ENCODE peak calls at places on chromosomes 3 and 15, in nine cellular contexts. One of them, this sample, is unnamed.

GRCh38 chr3:66378256-66378655 is 122.6 kb downstream of the LRIG1 start:
- DNase-seq in Peyer's patch: no peak
- DNase-seq in heart right ventricle: no peak
- DNase-seq in astrocyte of the cerebellum: no peak
- DNase-seq in fibroblast of pulmonary artery: peak
- DNase-seq in heart left ventricle: no peak
- DNase-seq in GM20000: no peak
- DNase-seq in pancreas: no peak
- DNase-seq in astrocyte: no peak
- DNase-seq in this sample: peak

GRCh38 chr3:71881732-71882131 is 96.8 kb upstream of the PROK2 start:
- DNase-seq in pancreas: no peak
- DNase-seq in astrocyte of the cerebellum: no peak
- DNase-seq in astrocyte: no peak
- DNase-seq in Peyer's patch: no peak
- DNase-seq in heart right ventricle: no peak
- DNase-seq in heart left ventricle: no peak
- DNase-seq in fibroblast of pulmonary artery: no peak
- DNase-seq in GM20000: no peak
- DNase-seq in this sample: no peak

GRCh38 chr15:81914734-81915234 is 131.0 kb downstream of the MEX3B start:
- DNase-seq in heart left ventricle: peak
- DNase-seq in fibroblast of pulmonary artery: no peak
- DNase-seq in GM20000: no peak
- DNase-seq in astrocyte of the cerebellum: no peak
- DNase-seq in pancreas: peak
- DNase-seq in Peyer's patch: no peak
- DNase-seq in astrocyte: no peak
- DNase-seq in heart right ventricle: peak
- DNase-seq in this sample: no peak

GRCh38 chr15:60000113-60000823 is 3.8 kb upstream of the FOXB1 start:
- DNase-seq in GM20000: peak
- DNase-seq in fibroblast of pulmonary artery: no peak
- DNase-seq in heart left ventricle: no peak
- DNase-seq in astrocyte of the cerebellum: no peak
- DNase-seq in Peyer's patch: no peak
- DNase-seq in pancreas: no peak
- DNase-seq in heart right ventricle: no peak
- DNase-seq in astrocyte: no peak
- DNase-seq in this sample: no peak

GRCh38 chr3:196080997-196081833 is 675 bp downstream of the TFRC start:
- DNase-seq in fibroblast of pulmonary artery: peak
- DNase-seq in pancreas: peak
- DNase-seq in astrocyte of the cerebellum: no peak
- DNase-seq in heart right ventricle: peak
- DNase-seq in heart left ventricle: peak
- DNase-seq in astrocyte: peak
- DNase-seq in GM20000: peak
- DNase-seq in Peyer's patch: peak
- DNase-seq in this sample: peak

GRCh38 chr3:19559724-19560442 is 374.1 kb downstream of the EFHB start:
- DNase-seq in fibroblast of pulmonary artery: no peak
- DNase-seq in GM20000: peak
- DNase-seq in astrocyte of the cerebellum: no peak
- DNase-seq in pancreas: no peak
- DNase-seq in heart left ventricle: no peak
- DNase-seq in Peyer's patch: no peak
- DNase-seq in astrocyte: no peak
- DNase-seq in heart right ventricle: no peak
- DNase-seq in this sample: no peak

GRCh38 chr3:45179163-45179562 is 33.0 kb upstream of the CDCP1 start:
- DNase-seq in astrocyte: no peak
- DNase-seq in fibroblast of pulmonary artery: no peak
- DNase-seq in GM20000: no peak
- DNase-seq in heart right ventricle: no peak
- DNase-seq in pancreas: no peak
- DNase-seq in Peyer's patch: no peak
- DNase-seq in heart left ventricle: no peak
- DNase-seq in astrocyte of the cerebellum: no peak
- DNase-seq in this sample: no peak

GRCh38 chr15:100869151-100869999 is 10.3 kb upstream of the ALDH1A3 start:
- DNase-seq in fibroblast of pulmonary artery: no peak
- DNase-seq in pancreas: no peak
- DNase-seq in heart right ventricle: no peak
- DNase-seq in heart left ventricle: no peak
- DNase-seq in Peyer's patch: no peak
- DNase-seq in astrocyte of the cerebellum: no peak
- DNase-seq in GM20000: no peak
- DNase-seq in astrocyte: no peak
- DNase-seq in this sample: peak

GRCh38 chr3:8893001-8893400 is 70.3 kb downstream of the RAD18 start:
- DNase-seq in fibroblast of pulmonary artery: no peak
- DNase-seq in astrocyte: no peak
- DNase-seq in astrocyte of the cerebellum: no peak
- DNase-seq in heart left ventricle: no peak
- DNase-seq in heart right ventricle: no peak
- DNase-seq in GM20000: no peak
- DNase-seq in pancreas: no peak
- DNase-seq in Peyer's patch: no peak
- DNase-seq in this sample: no peak

GRCh38 chr15:52256930-52257733 is 38.5 kb downstream of the MYO5C start:
- DNase-seq in fibroblast of pulmonary artery: peak
- DNase-seq in Peyer's patch: no peak
- DNase-seq in pancreas: no peak
- DNase-seq in astrocyte: no peak
- DNase-seq in heart left ventricle: no peak
- DNase-seq in astrocyte of the cerebellum: no peak
- DNase-seq in heart right ventricle: no peak
- DNase-seq in GM20000: no peak
- DNase-seq in this sample: no peak

DNA sequence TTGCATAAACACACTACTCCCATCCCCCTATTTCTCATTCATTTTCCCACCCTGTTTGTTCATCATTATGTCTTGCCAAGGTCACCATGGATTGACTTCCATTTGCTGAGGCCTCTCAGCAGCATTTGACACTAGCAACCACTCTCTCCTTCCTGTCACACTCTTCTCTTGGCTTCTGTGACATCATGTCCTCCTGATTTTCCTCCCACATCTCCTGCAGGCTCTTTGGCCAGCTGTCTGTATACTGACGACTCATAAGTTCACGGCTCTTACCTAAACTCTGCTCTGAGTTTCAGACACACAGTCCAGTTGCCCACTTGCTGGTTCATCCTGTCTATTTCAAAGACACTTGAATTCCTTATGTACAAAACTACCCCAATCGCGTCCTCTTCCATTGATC is 70.1 kb upstream of the SMAD3 start:
- DNase-seq in pancreas: no peak
- DNase-seq in GM20000: no peak
- DNase-seq in heart right ventricle: no peak
- DNase-seq in astrocyte of the cerebellum: no peak
- DNase-seq in Peyer's patch: no peak
- DNase-seq in astrocyte: peak
- DNase-seq in fibroblast of pulmonary artery: peak
- DNase-seq in heart left ventricle: no peak
- DNase-seq in this sample: no peak
- TF ChIP-seq CTCF in pancreas: no peak
- TF ChIP-seq CTCF in GM20000: no peak
- TF ChIP-seq CTCF in heart right ventricle: no peak
- TF ChIP-seq CTCF in astrocyte of the cerebellum: no peak
- TF ChIP-seq CTCF in Peyer's patch: no peak
- TF ChIP-seq CTCF in astrocyte: no peak
- TF ChIP-seq CTCF in fibroblast of pulmonary artery: no peak
- TF ChIP-seq CTCF in heart left ventricle: no peak
- TF ChIP-seq CTCF in this sample: no peak

GRCh38 chr15:64437982-64438381 is 22.4 kb upstream of the ZNF609 start:
- DNase-seq in pancreas: no peak
- DNase-seq in astrocyte of the cerebellum: no peak
- DNase-seq in fibroblast of pulmonary artery: no peak
- DNase-seq in Peyer's patch: no peak
- DNase-seq in heart right ventricle: no peak
- DNase-seq in GM20000: no peak
- DNase-seq in heart left ventricle: no peak
- DNase-seq in astrocyte: no peak
- DNase-seq in this sample: no peak
- TF ChIP-seq CTCF in pancreas: no peak
- TF ChIP-seq CTCF in astrocyte of the cerebellum: no peak
- TF ChIP-seq CTCF in fibroblast of pulmonary artery: no peak
- TF ChIP-seq CTCF in Peyer's patch: no peak
- TF ChIP-seq CTCF in heart right ventricle: no peak
- TF ChIP-seq CTCF in GM20000: no peak
- TF ChIP-seq CTCF in heart left ventricle: no peak
- TF ChIP-seq CTCF in astrocyte: no peak
- TF ChIP-seq CTCF in this sample: no peak

DNA sequence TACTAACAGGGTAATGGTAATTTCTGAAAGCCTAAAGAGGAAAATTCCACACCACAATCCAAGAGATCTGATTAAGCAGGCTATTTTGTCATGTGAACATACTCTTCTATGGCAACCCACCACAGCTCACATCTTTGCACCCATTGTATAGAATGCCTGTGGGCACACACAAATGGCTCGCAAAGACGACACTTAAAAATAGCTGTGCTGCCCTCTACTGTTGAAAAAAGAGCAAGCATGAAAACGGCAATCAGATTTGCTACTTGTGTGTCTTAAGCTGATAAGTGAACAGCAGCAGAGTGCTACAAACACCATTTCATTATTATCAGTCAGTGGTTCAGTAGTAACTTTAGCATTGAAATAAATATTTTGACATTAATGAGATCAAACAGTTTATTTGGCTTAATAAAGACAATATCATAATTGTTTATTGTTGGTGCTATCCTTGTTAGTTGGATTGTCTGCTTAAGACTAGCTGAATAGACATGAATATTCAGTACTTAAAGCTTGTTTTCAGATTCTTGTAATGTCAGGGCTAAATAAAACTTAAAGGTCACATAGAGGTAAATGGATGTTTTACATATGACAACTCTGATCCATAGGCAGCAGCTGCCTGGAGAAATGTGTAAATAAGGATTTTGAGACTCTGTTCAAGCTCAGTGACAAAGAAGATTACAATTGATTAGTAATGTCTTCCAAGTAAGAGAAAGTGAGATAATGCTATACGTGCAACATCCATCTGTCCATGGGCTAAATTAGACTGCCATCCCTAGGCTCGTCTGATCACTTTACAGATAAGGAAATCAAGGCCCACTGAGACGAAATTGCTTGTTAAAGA is 199.1 kb downstream of the LRRN1 start:
- DNase-seq in astrocyte of the cerebellum: peak
- DNase-seq in fibroblast of pulmonary artery: peak
- DNase-seq in heart right ventricle: no peak
- DNase-seq in GM20000: peak
- DNase-seq in astrocyte: peak
- DNase-seq in heart left ventricle: no peak
- DNase-seq in Peyer's patch: peak
- DNase-seq in pancreas: peak
- DNase-seq in this sample: peak
- TF ChIP-seq CTCF in astrocyte of the cerebellum: peak
- TF ChIP-seq CTCF in fibroblast of pulmonary artery: peak
- TF ChIP-seq CTCF in heart right ventricle: peak
- TF ChIP-seq CTCF in GM20000: peak
- TF ChIP-seq CTCF in astrocyte: peak
- TF ChIP-seq CTCF in heart left ventricle: peak
- TF ChIP-seq CTCF in Peyer's patch: peak
- TF ChIP-seq CTCF in pancreas: peak
- TF ChIP-seq CTCF in this sample: peak

GRCh38 chr3:105533955-105534354 is 167.2 kb downstream of the ALCAM start:
- DNase-seq in heart left ventricle: no peak
- DNase-seq in fibroblast of pulmonary artery: no peak
- DNase-seq in astrocyte of the cerebellum: peak
- DNase-seq in astrocyte: peak
- DNase-seq in pancreas: no peak
- DNase-seq in Peyer's patch: no peak
- DNase-seq in GM20000: no peak
- DNase-seq in heart right ventricle: no peak
- DNase-seq in this sample: no peak
- TF ChIP-seq CTCF in heart left ventricle: no peak
- TF ChIP-seq CTCF in fibroblast of pulmonary artery: no peak
- TF ChIP-seq CTCF in astrocyte of the cerebellum: no peak
- TF ChIP-seq CTCF in astrocyte: no peak
- TF ChIP-seq CTCF in pancreas: no peak
- TF ChIP-seq CTCF in Peyer's patch: no peak
- TF ChIP-seq CTCF in GM20000: no peak
- TF ChIP-seq CTCF in heart right ventricle: no peak
- TF ChIP-seq CTCF in this sample: no peak

This sample was measured in endothelial cell.